ENCODE peak calls at places on chromosomes 12 and 14, in six cellular contexts. K, Q, I, W, H and D are unnamed samples.

GRCh38 chr12:54356951-54357356 is 7.3 kb downstream of the GPR84 start:
- DNase-seq in K (peak), I (peak), H (no peak), Q (no peak), W (no peak), D (no peak)

GRCh38 chr12:107487011-107487680 is 198.5 kb upstream of the PWP1 start:
- DNase-seq in Q (no peak), K (peak), W (no peak), H (no peak), I (no peak), D (no peak)

GRCh38 chr12:77591959-77592358 is 238.7 kb upstream of the NAV3 start:
- DNase-seq in H (peak), K (peak), I (no peak), Q (no peak), W (peak), D (no peak)

GRCh38 chr12:92543872-92544271 is 158.9 kb upstream of the PLEKHG7 start:
- DNase-seq in H (no peak), K (no peak), W (no peak), Q (no peak), I (no peak), D (no peak)

GRCh38 chr12:25578739-25579138 is 25.7 kb upstream of the LMNTD1 start:
- DNase-seq in H (no peak), I (no peak), Q (no peak), K (no peak), W (no peak), D (no peak)

GRCh38 chr14:37819155-37820015 is 224.0 kb downstream of the TTC6 start:
- DNase-seq in I (no peak), H (no peak), W (no peak), Q (no peak), K (peak), D (no peak)

GRCh38 chr14:91805659-91806058 is 61.7 kb downstream of the TC2N start:
- DNase-seq in K (no peak), I (no peak), Q (no peak), W (no peak), H (no peak), D (no peak)

GRCh38 chr12:53380797-53381738 is 1.1 kb downstream of the SP1 start:
- DNase-seq in Q (no peak), K (no peak), H (no peak), W (no peak), I (no peak), D (no peak)

GRCh38 chr14:24664366-24664765 is 30.4 kb upstream of the GZMB start:
- DNase-seq in Q (no peak), W (no peak), K (no peak), H (no peak), I (no peak), D (no peak)

GRCh38 chr12:93229494-93230310 is 148.0 kb upstream of the NUDT4 start:
- DNase-seq in K (no peak), I (no peak), H (no peak), Q (no peak), W (no peak), D (no peak)

GRCh38 chr12:107267604-107268003 is 174.3 kb upstream of the CRY1 start:
- DNase-seq in W (no peak), Q (no peak), I (no peak), H (no peak), K (no peak), D (no peak)

GRCh38 chr12:64102339-64102738 is 119.8 kb downstream of the KICS2 start:
- DNase-seq in W (no peak), K (peak), H (no peak), Q (no peak), I (no peak), D (no peak)

GRCh38 chr14:59347511-59347900 is 117.7 kb downstream of the GPR135 start:
- DNase-seq in K (no peak), I (no peak), W (no peak), H (no peak), Q (no peak), D (no peak)

GRCh38 chr14:68306934-68307758 is 485.7 kb downstream of the ZFP36L1 start:
- DNase-seq in I (no peak), W (peak), K (peak), Q (no peak), H (peak), D (no peak)

GRCh38 chr12:88578274-88578673 is 2.0 kb downstream of the KITLG start:
- DNase-seq in K (peak), I (no peak), Q (no peak), H (no peak), W (no peak), D (no peak)